ENCODE peak calls at places on chromosomes 16 and 17, in six cellular contexts. J is Right ventricle myocardium superior; P is activated CD4-positive, alpha-beta T cell treated with anti-CD3 and anti-CD28 coated beads for 36 hours; K is heart right ventricle; Z is effector memory CD8-positive, alpha-beta T cell; W is body of pancreas. S is an unnamed sample.

GRCh38 chr17:8392674-8393469 is 4.8 kb downstream of the RNF222 start:
- ATAC-seq in W (no peak), J (peak), K (no peak), P (no peak), Z (no peak), S (no peak)

GRCh38 chr16:89167425-89167941 is 4.1 kb upstream of the CDH15 start:
- ATAC-seq in Z (peak), W (peak), K (peak), J (peak), P (peak), S (peak)

GRCh38 chr17:38925263-38925995 is at the start of gene LASP1NB:
- ATAC-seq in J (no peak), P (peak), Z (peak), W (no peak), K (peak), S (no peak)

GRCh38 chr16:70432304-70432799 is 6.5 kb downstream of the ST3GAL2 start:
- ATAC-seq in J (no peak), P (no peak), W (no peak), K (no peak), Z (no peak), S (no peak)

GRCh38 chr16:228151-228855 is 946 bp downstream of the LUC7L start:
- ATAC-seq in P (peak), J (peak), Z (peak), K (peak), W (peak), S (peak)

GRCh38 chr17:43385046-43385831 is 13.6 kb upstream of the ARL4D start:
- ATAC-seq in K (no peak), Z (no peak), J (no peak), W (no peak), P (no peak), S (no peak)

GRCh38 chr17:17537311-17538099 is 41.3 kb upstream of the RASD1 start:
- ATAC-seq in J (no peak), W (no peak), K (no peak), Z (no peak), P (no peak), S (no peak)

GRCh38 chr16:27080870-27081269 is 14.1 kb downstream of the C16orf82 start:
- ATAC-seq in K (no peak), Z (no peak), W (no peak), J (no peak), P (no peak), S (no peak)

GRCh38 chr17:3888343-3889171 is 4.3 kb downstream of the CAMKK1 start:
- ATAC-seq in P (no peak), J (peak), Z (no peak), W (no peak), K (peak), S (no peak)

GRCh38 chr17:42855048-42855596 is 4.1 kb downstream of the AOC3 start:
- ATAC-seq in K (no peak), Z (no peak), J (no peak), P (no peak), W (no peak), S (no peak)

GRCh38 chr17:82914375-82914774 is 74.6 kb upstream of the ZNF750 start:
- ATAC-seq in P (no peak), Z (no peak), W (no peak), K (peak), J (peak), S (no peak)

GRCh38 chr17:48149174-48150106 is 41.9 kb downstream of the SNX11 start:
- ATAC-seq in Z (no peak), W (no peak), J (no peak), K (no peak), P (no peak), S (no peak)

GRCh38 chr16:12449374-12449773 is 354.3 kb downstream of the CPPED1 start:
- ATAC-seq in K (no peak), Z (no peak), P (no peak), W (no peak), J (no peak), S (no peak)

GRCh38 chr17:40615295-40615988 is 32.2 kb downstream of the SMARCE1 start:
- ATAC-seq in W (peak), J (peak), P (peak), Z (peak), K (peak), S (peak)

GRCh38 chr16:14513389-14514107 is 116.5 kb downstream of the PARN start:
- ATAC-seq in P (no peak), J (no peak), Z (no peak), K (no peak), W (no peak), S (no peak)

GRCh38 chr16:10558305-10558704 is 22.1 kb downstream of the EMP2 start:
- ATAC-seq in W (no peak), Z (no peak), K (peak), P (no peak), J (no peak), S (no peak)

GRCh38 chr17:19750020-19750572 is 2.0 kb upstream of the ALDH3A1 start:
- ATAC-seq in W (no peak), Z (no peak), J (no peak), K (no peak), P (no peak), S (no peak)

GRCh38 chr17:46895171-46895570 is 27.8 kb upstream of the GOSR2 start:
- ATAC-seq in W (no peak), Z (no peak), K (no peak), P (no peak), J (no peak), S (no peak)

GRCh38 chr17:6160188-6160555 is 90.0 kb downstream of the WSCD1 start:
- ATAC-seq in K (no peak), J (no peak), P (no peak), W (no peak), Z (no peak), S (no peak)

GRCh38 chr17:45844695-45845375 is at the start of gene SPPL2C:
- ATAC-seq in P (no peak), Z (no peak), J (no peak), W (no peak), K (no peak), S (no peak)

GRCh38 chr17:15404116-15404730 is 62.8 kb upstream of the TEKT3 start:
- ATAC-seq in P (no peak), J (no peak), Z (no peak), K (peak), W (no peak), S (no peak)

GRCh38 chr17:64130559-64131001 is 636 bp upstream of the ERN1 start:
- ATAC-seq in K (peak), Z (peak), J (peak), P (peak), W (no peak), S (peak)

GRCh38 chr16:48250520-48251278 is 3.4 kb upstream of the ABCC11 start:
- ATAC-seq in P (no peak), K (no peak), J (no peak), Z (no peak), W (peak), S (no peak)

GRCh38 chr17:61261001-61261587 is 138.5 kb upstream of the TBX2 start:
- ATAC-seq in J (peak), W (no peak), K (peak), P (no peak), Z (no peak), S (no peak)

GRCh38 chr16:1538804-1539520 is 5.5 kb downstream of the TMEM204 start:
- ATAC-seq in P (peak), J (peak), Z (no peak), W (no peak), K (no peak), S (no peak)

GRCh38 chr16:22250522-22250921 is 44.4 kb downstream of the EEF2K start:
- ATAC-seq in W (no peak), Z (no peak), P (no peak), J (no peak), K (no peak), S (no peak)

GRCh38 chr17:40963838-40964237 is 2.9 kb downstream of the KRT39 start:
- ATAC-seq in K (no peak), P (peak), J (no peak), W (peak), Z (peak), S (peak)

GRCh38 chr16:58366247-58367031 is 25.8 kb upstream of the GINS3 start:
- ATAC-seq in K (no peak), Z (no peak), W (no peak), J (no peak), P (peak), S (peak)

GRCh38 chr16:31118223-31119155 is 1.0 kb downstream of the KAT8 start:
- ATAC-seq in K (peak), P (no peak), Z (no peak), J (peak), W (no peak), S (no peak)

GRCh38 chr16:27564226-27564625 is 14.3 kb downstream of the KATNIP start:
- ATAC-seq in K (peak), P (no peak), J (no peak), Z (no peak), W (no peak), S (no peak)

GRCh38 chr16:67260426-67261063 is 11.8 kb downstream of the SLC9A5 start:
- ATAC-seq in K (peak), P (peak), J (peak), W (peak), Z (peak), S (no peak)

GRCh38 chr17:76716146-76716833 is 5.5 kb upstream of the MXRA7 start:
- ATAC-seq in J (peak), K (peak), W (peak), P (peak), Z (peak), S (peak)

GRCh38 chr17:54935487-54935886 is 33.0 kb downstream of the COX11 start:
- ATAC-seq in P (no peak), Z (no peak), K (no peak), J (no peak), W (no peak), S (no peak)

S was measured in activated CD4-positive, CD25-positive, alpha-beta regulatory T cell treated with anti-CD3 and anti-CD28 coated beads, Interleukin-2, amount 50 U/mL, for 24 hours.